ENCODE peak calls at places on chromosomes 4 and X, in six cellular contexts. W, C, I, V, F and B are unnamed samples.

GRCh38 chr4:101835121-101835904 is 44.8 kb downstream of the BANK1 start:
- DNase-seq in W (peak; percentile 91), C (peak; percentile 75), I (peak; percentile 69), V (no peak), F (no peak), B (peak; percentile 6)

GRCh38 chr4:140335076-140335475 is 38.4 kb upstream of the SCOC start:
- DNase-seq in W (no peak), C (no peak), I (no peak), V (no peak), F (no peak), B (no peak)

GRCh38 chr4:85491527-85491926 is 16.6 kb downstream of the ARHGAP24 start:
- DNase-seq in W (no peak), C (no peak), I (no peak), V (no peak), F (no peak), B (no peak)

GRCh38 chrX:130836447-130836846 is 66.6 kb downstream of the ENOX2 start:
- DNase-seq in W (peak; percentile 15), C (no peak), I (peak; percentile 17), V (no peak), F (no peak), B (no peak)

GRCh38 chrX:21524008-21524407 is 134.1 kb downstream of the KLHL34 start:
- DNase-seq in W (no peak), C (peak; percentile 27), I (no peak), V (no peak), F (no peak), B (no peak)

GRCh38 chr4:158578476-158578875 is 56.8 kb downstream of the RXFP1 start:
- DNase-seq in W (peak; percentile 58), C (peak; percentile 48), I (peak; percentile 72), V (no peak), F (no peak), B (peak; percentile 30)

GRCh38 chr4:174228988-174229387 is 54.5 kb downstream of the FBXO8 start:
- DNase-seq in W (no peak), C (no peak), I (no peak), V (no peak), F (no peak), B (no peak)

GRCh38 chrX:39773923-39774803 is 323.6 kb downstream of the BCOR start:
- DNase-seq in W (peak; percentile 80), C (no peak), I (peak; percentile 45), V (no peak), F (no peak), B (no peak)

GRCh38 chr4:84254537-84254936 is 244.6 kb downstream of the NKX6-1 start:
- DNase-seq in W (no peak), C (no peak), I (no peak), V (no peak), F (no peak), B (no peak)

GRCh38 chr4:53192496-53192895 is 173.4 kb downstream of the SCFD2 start:
- DNase-seq in W (no peak), C (no peak), I (peak; percentile 19), V (no peak), F (no peak), B (no peak)

GRCh38 chr4:23630110-23630509 is 259.7 kb downstream of the PPARGC1A start:
- DNase-seq in W (no peak), C (no peak), I (no peak), V (no peak), F (no peak), B (no peak)

GRCh38 chr4:37389967-37390580 is 145.5 kb downstream of the NWD2 start:
- DNase-seq in W (peak; percentile 71), C (peak; percentile 50), I (peak; percentile 57), V (no peak), F (peak; percentile 52), B (peak; percentile 61)

DNA sequence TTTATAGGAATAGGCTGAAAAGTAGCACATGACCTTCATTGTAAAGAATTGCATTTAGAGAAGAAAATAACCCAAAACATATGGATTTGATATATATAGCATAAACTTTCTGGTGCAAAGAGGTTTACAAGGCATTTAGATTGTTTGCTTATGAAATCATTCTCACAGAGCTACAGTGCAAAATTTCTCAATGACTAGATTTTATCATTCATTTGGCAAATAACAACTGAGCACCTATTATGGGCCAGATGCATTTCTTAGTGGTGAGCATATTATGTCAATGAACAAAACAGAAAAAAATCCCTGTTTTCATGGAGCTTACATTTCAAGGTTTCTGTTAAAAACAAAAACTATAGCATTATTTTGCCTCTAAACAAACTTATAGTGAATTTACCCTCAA is 34.1 kb upstream of the TNIP3 start:
- DNase-seq in W (no peak), C (no peak), I (no peak), V (no peak), F (no peak), B (peak; percentile 12)
- TF ChIP-seq CTCF in W (no peak), C (no peak), I (no peak), V (no peak), F (no peak), B (no peak)

GRCh38 chr4:1345905-1346780 is 865 bp upstream of the UVSSA start:
- DNase-seq in W (peak; percentile 57), C (peak; percentile 17), I (peak; percentile 29), V (no peak), F (peak; percentile 61), B (peak; percentile 23)

GRCh38 chr4:1348746-1349145 is 1.7 kb downstream of the UVSSA start:
- DNase-seq in W (no peak), C (no peak), I (no peak), V (no peak), F (no peak), B (no peak)

GRCh38 chr4:1348014-1348513 is 1.1 kb downstream of the UVSSA start:
- DNase-seq in W (no peak), C (no peak), I (no peak), V (no peak), F (no peak), B (no peak)

GRCh38 chr4:1346781-1347409 is at the start of gene UVSSA:
- DNase-seq in W (peak; percentile 100), C (peak; percentile 99), I (peak; percentile 99), V (peak; percentile 100), F (peak; percentile 100), B (peak; percentile 100)

GRCh38 chr4:1347410-1347864 is 429 bp downstream of the UVSSA start:
- DNase-seq in W (peak; percentile 88), C (peak; percentile 89), I (peak; percentile 87), V (no peak), F (peak; percentile 75), B (peak; percentile 85)
- TF ChIP-seq CTCF in W (no peak), C (no peak), I (no peak), V (no peak), F (no peak), B (peak; percentile 14)

DNA sequence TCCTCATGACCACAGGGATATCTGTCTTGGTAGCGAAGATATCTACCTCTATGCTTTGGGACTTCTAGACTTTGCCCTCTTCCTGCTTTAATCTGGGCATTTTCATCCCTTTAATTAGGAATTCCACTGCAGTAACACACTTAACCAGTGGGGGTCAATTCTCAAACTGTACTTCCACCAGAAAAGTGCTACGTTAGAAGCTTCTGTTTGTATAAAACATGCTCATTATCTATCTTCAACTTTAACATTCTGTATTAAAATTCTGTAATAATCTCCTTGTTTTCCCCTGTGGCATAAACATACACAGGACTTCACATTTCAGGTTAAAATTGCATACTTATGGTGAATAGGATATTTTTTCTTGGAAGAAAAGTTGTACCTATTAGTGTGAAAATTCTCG is 105.6 kb downstream of the AMMECR1 start:
- DNase-seq in W (no peak), C (peak; percentile 16), I (no peak), V (no peak), F (no peak), B (no peak)
- TF ChIP-seq CTCF in W (peak; percentile 12), C (peak; percentile 24), I (peak; percentile 31), V (no peak), F (peak; percentile 52), B (peak; percentile 53)

GRCh38 chrX:45743906-45744625 is 543.4 kb upstream of the DIPK2B start:
- DNase-seq in W (no peak), C (peak; percentile 69), I (no peak), V (no peak), F (no peak), B (no peak)

GRCh38 chrX:45745479-45745878 is 544.8 kb upstream of the DIPK2B start:
- DNase-seq in W (no peak), C (peak; percentile 16), I (no peak), V (no peak), F (no peak), B (no peak)

GRCh38 chrX:45740291-45740690 is 539.6 kb upstream of the DIPK2B start:
- DNase-seq in W (no peak), C (peak; percentile 21), I (no peak), V (no peak), F (no peak), B (no peak)

GRCh38 chrX:45747905-45748304 is 547.2 kb upstream of the DIPK2B start:
- DNase-seq in W (no peak), C (no peak), I (no peak), V (no peak), F (no peak), B (no peak)

GRCh38 chrX:45743081-45743533 is 542.4 kb upstream of the DIPK2B start:
- DNase-seq in W (peak; percentile 22), C (peak; percentile 90), I (no peak), V (peak; percentile 46), F (no peak), B (peak; percentile 78)
- TF ChIP-seq CTCF in W (no peak), C (peak; percentile 48), I (peak; percentile 32), V (peak; percentile 20), F (no peak), B (peak; percentile 67)

GRCh38 chr4:170491981-170492380 is 402.2 kb upstream of the AADAT start:
- DNase-seq in W (no peak), C (no peak), I (no peak), V (no peak), F (no peak), B (no peak)

GRCh38 chr4:170497105-170497504 is 407.3 kb upstream of the AADAT start:
- DNase-seq in W (no peak), C (peak; percentile 9), I (no peak), V (no peak), F (no peak), B (no peak)

DNA sequence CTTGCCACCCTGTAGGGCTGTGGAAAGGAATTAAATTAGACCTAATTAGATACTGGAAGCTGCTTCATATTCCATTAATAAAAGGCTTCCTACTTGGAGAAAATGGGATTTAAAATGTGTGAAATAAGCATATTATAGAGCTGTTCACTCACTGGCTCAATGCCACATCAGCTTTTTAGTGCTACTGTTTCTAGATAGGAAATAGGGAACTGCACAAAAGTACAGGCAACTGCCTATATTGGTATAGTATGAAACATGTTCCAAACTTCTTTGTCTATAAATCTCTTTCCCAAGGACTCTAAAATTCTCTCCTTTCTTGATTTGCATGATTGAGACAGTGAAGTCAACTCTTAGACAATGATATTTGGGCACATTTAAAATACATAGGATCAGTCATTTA is 408.0 kb upstream of the AADAT start:
- DNase-seq in W (no peak), C (no peak), I (no peak), V (no peak), F (no peak), B (no peak)
- TF ChIP-seq CTCF in W (no peak), C (no peak), I (no peak), V (no peak), F (no peak), B (no peak)

GRCh38 chr4:148426643-148427042 is 15.6 kb downstream of the NR3C2 start:
- DNase-seq in W (no peak), C (no peak), I (no peak), V (no peak), F (no peak), B (no peak)
- TF ChIP-seq CTCF in W (no peak), C (no peak), I (no peak), V (no peak), F (no peak), B (no peak)